ENCODE peak calls at places on chromosomes 6 and 20, in ten cellular contexts. M is tibial artery, Y is dorsolateral prefrontal cortex, Z is HL-60, B is upper lobe of right lung, F is body of pancreas, X is heart right ventricle, I is HCT116, T is fibroblast of lung, R is H1. P is an unnamed sample.

GRCh38 chr6:220736-221475 is 71.4 kb upstream of the DUSP22 start:
- DNase-seq in R (no peak), B (peak), X (no peak), I (no peak), Z (no peak), F (no peak), T (peak), M (no peak), Y (no peak), P (no peak)

GRCh38 chr6:154511735-154512097 is 1.2 kb upstream of the CNKSR3 start:
- DNase-seq in I (no peak), X (no peak), R (no peak), B (no peak), Z (no peak), T (no peak), Y (no peak), F (no peak), M (no peak), P (no peak)

GRCh38 chr20:9617940-9618339 is 103.5 kb downstream of the LAMP5 start:
- DNase-seq in F (peak), I (peak), Y (no peak), X (no peak), B (no peak), Z (no peak), T (peak), R (no peak), M (no peak), P (no peak)

GRCh38 chr20:41362748-41363140 is 3.9 kb downstream of the EMILIN3 start:
- DNase-seq in R (no peak), Y (no peak), X (no peak), F (no peak), I (no peak), B (no peak), T (no peak), Z (no peak), M (no peak), P (no peak)

GRCh38 chr6:100488231-100488630 is 23.5 kb upstream of the SIM1 start:
- DNase-seq in Y (no peak), Z (no peak), B (no peak), R (no peak), F (no peak), M (no peak), X (no peak), I (no peak), T (no peak), P (no peak)

GRCh38 chr6:97594834-97595233 is 311.8 kb upstream of the MMS22L start:
- DNase-seq in T (peak), F (no peak), M (no peak), R (no peak), X (no peak), Z (no peak), B (no peak), I (no peak), Y (no peak), P (peak)

GRCh38 chr6:118932421-118932820 is 2.5 kb downstream of the MCM9 start:
- DNase-seq in F (no peak), T (no peak), B (no peak), Y (no peak), Z (no peak), I (no peak), M (no peak), R (no peak), X (no peak), P (no peak)

GRCh38 chr6:110529355-110529754 is 52.9 kb upstream of the SLC22A16 start:
- DNase-seq in Z (peak), F (no peak), X (no peak), T (peak), R (no peak), M (no peak), Y (no peak), B (no peak), I (no peak), P (no peak)

GRCh38 chr6:169886631-169887227 is 135.3 kb downstream of the ERMARD start:
- DNase-seq in Y (no peak), F (no peak), X (no peak), T (no peak), Z (no peak), M (no peak), B (no peak), I (no peak), R (peak), P (no peak)

GRCh38 chr20:11496382-11496781 is 421.3 kb upstream of the BTBD3 start:
- DNase-seq in Z (no peak), R (no peak), I (no peak), Y (no peak), F (no peak), T (no peak), B (no peak), M (no peak), X (no peak), P (no peak)

GRCh38 chr6:36594816-36595167 is 630 bp downstream of the SRSF3 start:
- DNase-seq in Z (no peak), I (no peak), R (no peak), M (no peak), B (no peak), X (no peak), F (no peak), Y (no peak), T (peak), P (no peak)

GRCh38 chr6:127971945-127972391 is 71.1 kb upstream of the THEMIS start:
- DNase-seq in Z (no peak), I (no peak), X (no peak), T (peak), Y (no peak), R (no peak), F (no peak), M (no peak), B (no peak), P (peak)

GRCh38 chr6:110398778-110399177 is 16.6 kb downstream of the DDO start:
- DNase-seq in I (no peak), B (no peak), R (no peak), T (peak), Z (no peak), F (no peak), Y (no peak), X (no peak), M (no peak), P (no peak)

GRCh38 chr6:111871207-111871606 is 2.0 kb downstream of the FYN start:
- DNase-seq in I (no peak), B (no peak), R (no peak), X (no peak), T (no peak), Z (peak), Y (no peak), F (no peak), M (no peak), P (no peak)

GRCh38 chr20:2336471-2336870 is 40.7 kb downstream of the TGM3 start:
- DNase-seq in F (no peak), B (no peak), Y (no peak), X (no peak), T (no peak), M (no peak), Z (no peak), R (peak), I (no peak), P (no peak)

GRCh38 chr6:119736680-119737079 is 387.1 kb upstream of the MAN1A1 start:
- DNase-seq in B (no peak), X (no peak), Z (no peak), T (no peak), M (no peak), Y (no peak), F (no peak), R (no peak), I (no peak), P (no peak)

GRCh38 chr6:131534654-131534956 is 38.4 kb upstream of the ARG1 start:
- DNase-seq in I (no peak), F (no peak), X (no peak), T (no peak), Z (no peak), M (no peak), Y (no peak), R (no peak), B (no peak), P (no peak)

GRCh38 chr6:42403831-42404230 is 47.9 kb downstream of the TRERF1 start:
- DNase-seq in X (no peak), B (no peak), T (no peak), I (no peak), M (no peak), Y (no peak), Z (no peak), R (no peak), F (no peak), P (no peak)

GRCh38 chr20:7240490-7240889 is 473.0 kb downstream of the BMP2 start:
- DNase-seq in M (no peak), Z (no peak), T (no peak), R (no peak), Y (no peak), B (no peak), X (no peak), I (no peak), F (no peak), P (no peak)

GRCh38 chr6:133435065-133435728 is 194.0 kb downstream of the EYA4 start:
- DNase-seq in M (no peak), F (no peak), T (peak), Y (no peak), Z (no peak), B (no peak), R (no peak), I (no peak), X (no peak), P (no peak)

GRCh38 chr6:127103482-127103881 is 15.0 kb upstream of the RSPO3 start:
- DNase-seq in F (no peak), R (no peak), M (no peak), T (peak), B (no peak), I (no peak), Z (no peak), X (no peak), Y (no peak), P (no peak)

GRCh38 chr6:40287296-40287820 is 299.8 kb downstream of the LRFN2 start:
- DNase-seq in R (no peak), F (no peak), M (no peak), Y (no peak), B (no peak), T (no peak), I (no peak), Z (no peak), X (no peak), P (no peak)

GRCh38 chr20:25525857-25526256 is 59.5 kb downstream of the NINL start:
- DNase-seq in T (peak), F (no peak), B (no peak), M (no peak), X (no peak), R (no peak), Y (no peak), Z (no peak), I (no peak), P (peak)

GRCh38 chr6:68575765-68576439 is 59.2 kb upstream of the ADGRB3 start:
- DNase-seq in T (peak), R (peak), X (no peak), Z (no peak), Y (peak), I (no peak), B (peak), M (no peak), F (peak), P (no peak)

GRCh38 chr6:150894935-150895686 is 29.6 kb downstream of the MTHFD1L start:
- DNase-seq in F (no peak), Y (no peak), X (no peak), I (no peak), R (no peak), T (peak), Z (no peak), B (no peak), M (no peak), P (no peak)

GRCh38 chr6:35449287-35449881 is 2.8 kb upstream of the FANCE start:
- DNase-seq in M (no peak), X (no peak), F (peak), I (no peak), B (no peak), R (peak), Y (no peak), Z (peak), T (peak), P (peak)

GRCh38 chr6:10398439-10399218 is 16.2 kb downstream of the TFAP2A start:
- DNase-seq in X (no peak), I (no peak), F (no peak), Y (no peak), Z (no peak), T (no peak), B (no peak), M (no peak), R (no peak), P (no peak)

GRCh38 chr20:57968111-57968510 is 258.3 kb upstream of the PMEPA1 start:
- DNase-seq in X (no peak), I (no peak), F (no peak), Y (no peak), T (no peak), B (no peak), M (no peak), Z (no peak), R (no peak), P (no peak)

GRCh38 chr6:42890311-42891198 is 11.1 kb downstream of the RPL7L1 start:
- DNase-seq in X (peak), I (peak), B (peak), F (peak), Y (peak), Z (peak), T (peak), R (peak), M (peak), P (peak)

GRCh38 chr6:27863962-27864905 is 48.0 kb downstream of the OR2B2 start:
- DNase-seq in B (peak), Z (no peak), M (no peak), I (no peak), Y (no peak), X (no peak), F (no peak), R (peak), T (peak), P (no peak)

GRCh38 chr6:96124778-96125177 is 109.0 kb downstream of the FUT9 start:
- DNase-seq in Y (no peak), F (no peak), R (no peak), Z (no peak), X (no peak), T (no peak), M (no peak), I (no peak), B (no peak), P (no peak)

GRCh38 chr6:151068761-151069312 is 170.9 kb upstream of the AKAP12 start:
- DNase-seq in Y (no peak), X (no peak), M (no peak), B (no peak), F (no peak), T (peak), I (no peak), R (no peak), Z (no peak), P (no peak)

GRCh38 chr6:149696904-149697303 is 21.0 kb downstream of the LATS1 start:
- DNase-seq in M (no peak), Z (no peak), X (no peak), R (no peak), B (no peak), T (peak), F (no peak), Y (no peak), I (no peak), P (no peak)

GRCh38 chr6:164243012-164243610 is 828.6 kb downstream of the QKI start:
- DNase-seq in I (no peak), F (no peak), R (no peak), Y (no peak), Z (no peak), M (no peak), B (no peak), X (no peak), T (no peak), P (no peak)

GRCh38 chr6:2242311-2242710 is 3.1 kb downstream of the GMDS start:
- DNase-seq in M (no peak), B (no peak), X (no peak), R (no peak), I (no peak), T (no peak), Z (no peak), Y (no peak), F (no peak), P (no peak)

GRCh38 chr6:53347921-53348435 is 772 bp downstream of the ELOVL5 start:
- DNase-seq in M (peak), I (no peak), X (peak), F (peak), Z (peak), T (peak), Y (peak), R (peak), B (peak), P (no peak)

GRCh38 chr6:90097357-90097756 is 199.3 kb downstream of the BACH2 start:
- DNase-seq in Y (no peak), M (no peak), R (no peak), T (peak), B (no peak), F (no peak), Z (no peak), I (no peak), X (no peak), P (no peak)

DNA sequence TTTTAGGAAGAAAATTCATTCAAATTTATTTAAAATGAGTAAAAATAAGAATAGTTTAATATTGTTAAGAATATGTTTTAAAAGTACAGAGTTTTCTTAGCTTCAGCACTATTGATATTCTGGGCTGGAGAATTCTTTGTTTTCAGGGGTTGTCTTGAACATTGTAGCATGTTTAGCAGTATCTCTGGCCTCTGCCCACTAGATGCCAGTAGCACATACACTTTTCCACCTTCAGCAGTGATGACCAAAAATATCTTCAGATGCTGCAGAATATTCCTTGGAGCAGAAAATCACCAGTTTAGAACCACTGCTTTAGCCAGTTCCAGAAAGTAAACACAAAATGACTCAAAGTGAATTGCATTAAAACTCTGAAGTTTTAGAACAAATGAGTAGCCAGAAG is 19.4 kb upstream of the SDHAF4 start:
- DNase-seq in F (no peak), Y (no peak), B (no peak), I (no peak), X (no peak), Z (no peak), T (peak), R (no peak), M (no peak), P (no peak)
- TF ChIP-seq CTCF in F (peak), Y (peak), B (peak), I (peak), X (peak), Z (no peak), T (peak), R (peak), M (peak), P (peak)

GRCh38 chr20:50367739-50368375 is 142.3 kb upstream of the PTPN1 start:
- DNase-seq in T (no peak), Y (no peak), I (no peak), R (no peak), Z (no peak), B (no peak), M (no peak), X (no peak), F (no peak), P (no peak)

GRCh38 chr20:50370036-50370566 is 140.1 kb upstream of the PTPN1 start:
- DNase-seq in M (no peak), B (no peak), R (no peak), F (no peak), I (no peak), Y (no peak), Z (no peak), X (no peak), T (no peak), P (no peak)

GRCh38 chr20:50369225-50370035 is 140.8 kb upstream of the PTPN1 start:
- DNase-seq in F (peak), I (no peak), X (no peak), T (no peak), B (peak), R (no peak), Y (no peak), Z (no peak), M (no peak), P (no peak)

GRCh38 chr20:50368386-50368785 is 141.8 kb upstream of the PTPN1 start:
- DNase-seq in F (no peak), I (no peak), Y (no peak), R (no peak), M (no peak), B (no peak), X (no peak), T (no peak), Z (no peak), P (no peak)

GRCh38 chr20:50368813-50369224 is 141.4 kb upstream of the PTPN1 start:
- DNase-seq in B (no peak), R (no peak), Y (no peak), I (no peak), M (no peak), Z (no peak), T (peak), X (no peak), F (no peak), P (peak)
- H3K27ac ChIP-seq in B (peak), R (no peak), Y (no peak), I (no peak), M (no peak), Z (no peak), T (no peak), X (no peak), F (peak), P (no peak)

GRCh38 chr6:72616406-72617015 is 5.4 kb upstream of the KCNQ5 start:
- DNase-seq in I (no peak), F (no peak), B (no peak), T (peak), M (no peak), Y (no peak), X (no peak), Z (peak), R (no peak), P (no peak)
- TF ChIP-seq CTCF in I (peak), F (peak), B (peak), T (peak), M (peak), Y (peak), X (peak), Z (peak), R (peak), P (peak)

DNA sequence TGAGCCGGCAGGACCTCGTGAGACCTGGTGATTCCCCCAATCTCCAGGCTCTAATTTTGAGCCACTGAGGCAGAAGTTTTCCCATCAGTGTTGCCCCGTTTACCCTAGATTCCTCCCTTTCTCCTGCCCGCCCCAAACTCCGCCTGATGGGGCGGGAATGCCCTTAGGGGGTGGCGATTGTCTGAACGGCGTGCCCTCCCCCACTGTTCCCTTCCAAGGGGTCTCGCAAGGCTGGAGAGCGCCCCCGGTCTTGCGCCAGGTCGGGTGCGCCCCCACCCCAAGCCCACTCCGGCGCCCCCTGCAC is 495 bp downstream of the ZFP64 start:
- DNase-seq in R (no peak), M (no peak), T (peak), B (no peak), Z (no peak), X (no peak), Y (peak), F (no peak), I (no peak), P (no peak)
- H3K27ac ChIP-seq in R (peak), M (peak), T (peak), B (peak), Z (peak), X (peak), Y (peak), F (peak), I (peak), P (no peak)

GRCh38 chr6:81450180-81450579 is 302.3 kb downstream of the TENT5A start:
- DNase-seq in T (peak), M (no peak), Y (no peak), I (peak), X (no peak), Z (no peak), B (no peak), R (no peak), F (no peak), P (peak)
- TF ChIP-seq CTCF in T (no peak), M (no peak), Y (no peak), I (peak), X (no peak), Z (no peak), B (no peak), R (no peak), F (no peak), P (no peak)

GRCh38 chr6:167229586-167229985 is 61.5 kb upstream of the UNC93A start:
- DNase-seq in M (no peak), B (no peak), I (no peak), F (no peak), X (no peak), Z (no peak), R (peak), Y (no peak), T (no peak), P (no peak)
- H3K27ac ChIP-seq in M (no peak), B (no peak), I (no peak), F (no peak), X (no peak), Z (no peak), R (no peak), Y (no peak), T (no peak), P (no peak)

GRCh38 chr20:23206061-23206460 is 119.9 kb upstream of the CD93 start:
- DNase-seq in R (no peak), Y (no peak), Z (no peak), F (no peak), M (no peak), X (no peak), T (no peak), B (no peak), I (no peak), P (no peak)
- TF ChIP-seq CTCF in R (no peak), Y (no peak), Z (no peak), F (no peak), M (no peak), X (no peak), T (no peak), B (no peak), I (no peak), P (no peak)

GRCh38 chr6:138815797-138816528 is 20.1 kb downstream of the ECT2L start:
- DNase-seq in R (no peak), T (peak), M (no peak), Z (peak), I (peak), X (no peak), Y (no peak), F (no peak), B (no peak), P (peak)
- H3K27ac ChIP-seq in R (no peak), T (no peak), M (no peak), Z (no peak), I (no peak), X (no peak), Y (no peak), F (no peak), B (no peak), P (no peak)

DNA sequence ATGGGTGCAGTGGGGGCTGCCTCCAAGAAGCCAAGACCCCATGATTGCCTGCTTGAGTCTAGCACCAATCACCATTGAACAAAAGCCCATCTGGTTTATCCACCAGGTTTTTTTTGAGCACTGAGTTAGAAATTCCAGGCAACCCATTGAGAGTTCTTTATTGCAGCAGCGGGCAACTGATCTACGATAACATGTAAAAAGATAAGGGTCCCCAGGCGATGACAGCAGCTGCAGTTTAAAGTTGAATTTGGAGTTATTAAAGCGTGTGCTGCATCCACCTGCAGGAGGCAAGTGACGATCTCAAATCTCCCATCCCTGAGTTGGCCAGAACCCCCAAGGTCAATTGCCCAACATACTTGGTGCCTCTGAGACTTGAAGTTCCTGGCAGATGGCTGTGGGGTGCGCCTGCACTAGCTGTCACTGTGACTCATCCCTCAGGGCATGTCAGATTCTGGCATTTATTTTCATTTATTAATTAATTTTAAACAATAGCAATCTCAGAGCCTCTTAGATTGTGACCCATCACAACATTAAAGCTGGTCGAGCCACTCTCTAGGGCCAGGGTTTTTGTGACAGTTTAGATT is 290.4 kb upstream of the SULF2 start:
- DNase-seq in M (no peak), B (no peak), R (no peak), T (no peak), F (no peak), Z (no peak), I (no peak), X (no peak), Y (no peak), P (no peak)
- TF ChIP-seq CTCF in M (no peak), B (no peak), R (no peak), T (no peak), F (no peak), Z (no peak), I (no peak), X (no peak), Y (no peak), P (no peak)

P was measured in AG04450.